ENCODE peak calls at places on chromosomes 7 and 10, in nine cellular contexts. N, H, Y, X, F, T, A, R and S are unnamed samples.

GRCh38 chr7:129777195-129777844 is 165.8 kb downstream of the NRF1 start:
- DNase-seq in N (no peak), H (no peak), Y (no peak), X (no peak), F (no peak), T (no peak), A (no peak), R (no peak), S (no peak)

GRCh38 chr10:113558336-113558735 is 5.5 kb downstream of the HABP2 start:
- DNase-seq in N (no peak), H (no peak), Y (no peak), X (no peak), F (no peak), T (no peak), A (peak; percentile 9), R (no peak), S (no peak)

GRCh38 chr10:69801094-69801433 is 642 bp upstream of the COL13A1 start:
- DNase-seq in N (peak; percentile 72), H (peak; percentile 70), Y (peak; percentile 60), X (no peak), F (no peak), T (no peak), A (peak; percentile 70), R (peak; percentile 55), S (peak; percentile 45)

GRCh38 chr7:2047272-2047581 is 185.5 kb downstream of the MAD1L1 start:
- DNase-seq in N (no peak), H (no peak), Y (no peak), X (no peak), F (no peak), T (no peak), A (no peak), R (no peak), S (no peak)

GRCh38 chr10:126243976-126244375 is 144.3 kb downstream of the ADAM12 start:
- DNase-seq in N (no peak), H (peak; percentile 95), Y (no peak), X (no peak), F (no peak), T (no peak), A (no peak), R (no peak), S (no peak)

GRCh38 chr7:927031-927671 is 27.3 kb downstream of the ADAP1 start:
- DNase-seq in N (peak; percentile 54), H (peak; percentile 26), Y (no peak), X (no peak), F (peak; percentile 65), T (no peak), A (no peak), R (no peak), S (no peak)

GRCh38 chr10:102997998-102998397 is 79.9 kb downstream of the CNNM2 start:
- DNase-seq in N (no peak), H (no peak), Y (no peak), X (no peak), F (no peak), T (no peak), A (no peak), R (no peak), S (no peak)

GRCh38 chr7:133252858-133253521 is at the start of gene EXOC4:
- DNase-seq in N (peak; percentile 97), H (peak; percentile 99), Y (peak; percentile 96), X (peak; percentile 82), F (peak; percentile 75), T (peak; percentile 97), A (peak; percentile 99), R (peak; percentile 99), S (peak; percentile 95)

GRCh38 chr7:77348371-77348813 is 67.8 kb downstream of the GSAP start:
- DNase-seq in N (peak; percentile 78), H (peak; percentile 66), Y (no peak), X (no peak), F (no peak), T (no peak), A (peak; percentile 91), R (no peak), S (no peak)

GRCh38 chr7:24609059-24609458 is 35.8 kb downstream of the PALS2 start:
- DNase-seq in N (no peak), H (no peak), Y (no peak), X (no peak), F (no peak), T (no peak), A (peak; percentile 47), R (no peak), S (no peak)

GRCh38 chr7:138716889-138717288 is 15.7 kb upstream of the SVOPL start:
- DNase-seq in N (no peak), H (no peak), Y (no peak), X (no peak), F (no peak), T (no peak), A (no peak), R (no peak), S (no peak)

GRCh38 chr10:69408318-69409175 is 8.2 kb downstream of the TACR2 start:
- DNase-seq in N (peak; percentile 98), H (peak; percentile 98), Y (peak; percentile 88), X (peak; percentile 88), F (peak; percentile 84), T (peak; percentile 89), A (peak; percentile 80), R (peak; percentile 98), S (peak; percentile 94)

GRCh38 chr10:101319241-101319915 is 34.6 kb upstream of the BTRC start:
- DNase-seq in N (no peak), H (peak; percentile 38), Y (no peak), X (no peak), F (no peak), T (no peak), A (no peak), R (no peak), S (no peak)

GRCh38 chr10:114239994-114240345 is 916 bp downstream of the VWA2 start:
- DNase-seq in N (no peak), H (no peak), Y (no peak), X (no peak), F (no peak), T (no peak), A (no peak), R (no peak), S (no peak)

GRCh38 chr10:86699991-86700840 is 31.9 kb downstream of the LDB3 start:
- DNase-seq in N (no peak), H (no peak), Y (no peak), X (no peak), F (no peak), T (no peak), A (no peak), R (no peak), S (no peak)
- H3K27ac ChIP-seq in N (peak overlapping the region; percentile 8), H (no peak overlapping the region), Y (no peak overlapping the region), X (no peak overlapping the region), F (no peak overlapping the region), T (no peak overlapping the region), A (no peak overlapping the region), R (no peak overlapping the region), S (no peak overlapping the region)

DNA sequence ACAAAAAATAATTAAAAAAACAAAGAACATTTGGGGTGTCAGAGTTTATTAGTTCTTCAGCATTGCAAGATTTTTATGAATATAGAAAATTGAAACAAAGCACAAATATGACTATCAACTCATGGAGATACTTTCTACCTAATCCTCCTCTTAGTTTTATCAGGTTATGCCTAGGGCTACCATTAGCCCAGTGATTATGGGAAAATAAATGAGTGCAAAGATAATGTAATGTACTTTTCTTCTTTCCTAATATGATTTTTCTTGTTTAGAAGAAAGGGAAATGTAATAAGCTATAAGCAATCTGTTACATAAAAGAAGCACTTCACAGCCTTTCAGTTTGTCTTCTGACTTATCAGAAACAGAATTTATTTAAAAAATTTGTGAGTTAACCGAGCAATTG is 676.8 kb downstream of the SORCS1 start:
- DNase-seq in N (no peak), H (no peak), Y (no peak), X (no peak), F (no peak), T (no peak), A (no peak), R (no peak), S (no peak)
- H3K27ac ChIP-seq in N (no peak overlapping the region), H (no peak overlapping the region), Y (no peak overlapping the region), X (no peak overlapping the region), F (no peak overlapping the region), T (no peak overlapping the region), A (no peak overlapping the region), R (no peak overlapping the region), S (no peak overlapping the region)

GRCh38 chr10:19825690-19826089 is 9.5 kb downstream of the PLXDC2 start:
- DNase-seq in N (no peak), H (no peak), Y (no peak), X (no peak), F (no peak), T (no peak), A (no peak), R (no peak), S (no peak)
- H3K27ac ChIP-seq in N (no peak overlapping the region), H (no peak overlapping the region), Y (no peak overlapping the region), X (no peak overlapping the region), F (peak overlapping the region; percentile 56), T (no peak overlapping the region), A (no peak overlapping the region), R (no peak overlapping the region), S (no peak overlapping the region)

DNA sequence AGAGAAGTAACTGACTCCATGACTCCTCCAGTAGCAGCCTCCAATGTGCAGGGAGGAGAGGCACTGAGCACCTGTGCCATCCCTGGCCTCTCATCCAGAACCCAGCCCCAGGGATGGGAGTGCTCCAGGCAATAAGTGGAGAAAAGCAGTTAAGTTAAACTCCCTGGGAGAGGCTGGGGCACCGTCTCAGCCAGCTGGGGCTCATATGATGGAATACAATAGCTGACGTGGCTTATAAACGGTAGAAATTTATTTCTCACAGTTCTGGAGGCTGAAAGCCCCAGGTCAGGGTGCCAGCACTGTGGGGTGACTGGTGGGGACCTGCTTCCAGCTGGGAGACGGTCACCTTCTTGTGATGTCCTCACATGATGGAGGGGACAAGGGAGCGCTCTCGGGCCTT is 94.7 kb downstream of the RAMP3 start:
- DNase-seq in N (no peak), H (no peak), Y (no peak), X (no peak), F (no peak), T (no peak), A (no peak), R (no peak), S (peak; percentile 11)
- H3K27ac ChIP-seq in N (no peak overlapping the region), H (no peak overlapping the region), Y (no peak overlapping the region), X (no peak overlapping the region), F (no peak overlapping the region), T (no peak overlapping the region), A (no peak overlapping the region), R (no peak overlapping the region), S (no peak overlapping the region)

GRCh38 chr7:76303057-76303828 is 770 bp downstream of the HSPB1 start:
- DNase-seq in N (peak; percentile 94), H (peak; percentile 96), Y (peak; percentile 69), X (peak; percentile 80), F (peak; percentile 50), T (peak; percentile 75), A (peak; percentile 91), R (peak; percentile 96), S (peak; percentile 87)
- H3K27ac ChIP-seq in N (peak overlapping the region; percentile 99), H (peak overlapping the region; percentile 77), Y (peak overlapping the region; percentile 95), X (peak overlapping the region; percentile 46), F (peak overlapping the region; percentile 100), T (peak overlapping the region; percentile 62), A (peak overlapping the region; percentile 73), R (peak overlapping the region; percentile 81), S (peak overlapping the region; percentile 99)